ENCODE peak calls at places on chromosomes 6 and 20, in four cellular contexts. A, G, M and N are unnamed samples.

GRCh38 chr6:21891065-21891464 is 297.5 kb downstream of the SOX4 start:
- DNase-seq in A (no peak), G (no peak), M (no peak), N (no peak)

GRCh38 chr6:142302427-142303190 is 802 bp downstream of the ADGRG6 start:
- DNase-seq in A (no peak), G (peak), M (no peak), N (peak)

GRCh38 chr6:143911028-143911427 is 46.8 kb downstream of the ZC2HC1B start:
- DNase-seq in A (no peak), G (no peak), M (no peak), N (no peak)

GRCh38 chr6:54248319-54248718 is 59.9 kb upstream of the TINAG start:
- DNase-seq in A (no peak), G (no peak), M (no peak), N (no peak)

GRCh38 chr6:151196571-151196970 is 43.2 kb upstream of the AKAP12 start:
- DNase-seq in A (no peak), G (no peak), M (no peak), N (no peak)

GRCh38 chr6:33549896-33550295 is 30.2 kb downstream of the BAK1 start:
- DNase-seq in A (no peak), G (no peak), M (no peak), N (no peak)

GRCh38 chr20:47535088-47535487 is 33.4 kb downstream of the NCOA3 start:
- DNase-seq in A (no peak), G (no peak), M (no peak), N (no peak)

GRCh38 chr6:3529721-3530120 is 72.9 kb upstream of the SLC22A23 start:
- DNase-seq in A (no peak), G (no peak), M (no peak), N (no peak)

GRCh38 chr6:169864148-169865030 is 113.0 kb downstream of the ERMARD start:
- DNase-seq in A (no peak), G (no peak), M (no peak), N (no peak)

GRCh38 chr6:107977283-107977682 is 19.3 kb upstream of the SEC63 start:
- DNase-seq in A (no peak), G (no peak), M (no peak), N (peak)

GRCh38 chr6:100719883-100720682 is 161.0 kb downstream of the ASCC3 start:
- DNase-seq in A (no peak), G (peak), M (no peak), N (peak)

GRCh38 chr6:166598441-166599138 is 12.1 kb upstream of the RAMACL start:
- DNase-seq in A (no peak), G (no peak), M (no peak), N (peak)

GRCh38 chr20:63658749-63659187 is 656 bp downstream of the RTEL1 start:
- DNase-seq in A (no peak), G (no peak), M (no peak), N (no peak)

GRCh38 chr6:53344993-53345392 is 3.8 kb downstream of the ELOVL5 start:
- DNase-seq in A (no peak), G (no peak), M (no peak), N (no peak)

GRCh38 chr6:130557481-130558112 is 191.8 kb downstream of the TMEM200A start:
- DNase-seq in A (no peak), G (no peak), M (no peak), N (no peak)

GRCh38 chr20:23515250-23515939 is 24.5 kb downstream of the CST8 start:
- DNase-seq in A (no peak), G (no peak), M (no peak), N (peak)